ENCODE peak calls at places on chromosomes 16 and 17, in six cellular contexts. E is pancreas, D is AG08395, O is EL, M is globus pallidus, F is B cell. U is an unnamed sample.

GRCh38 chr16:15610369-15610871 is 32.5 kb downstream of the MARF1 start:
- DNase-seq in E (no peak), D (peak), O (peak), M (no peak), F (no peak), U (no peak)

GRCh38 chr17:4310349-4311060 is 46.7 kb upstream of the ANKFY1 start:
- DNase-seq in E (peak), D (no peak), O (no peak), M (peak), F (no peak), U (no peak)

GRCh38 chr16:81198635-81199034 is 39.9 kb upstream of the BCO1 start:
- DNase-seq in E (no peak), D (no peak), O (peak), M (peak), F (no peak), U (peak)

GRCh38 chr17:41710472-41711090 is 1.6 kb upstream of the GAST start:
- DNase-seq in E (no peak), D (peak), O (peak), M (no peak), F (no peak), U (peak)

GRCh38 chr17:40617678-40618240 is 29.9 kb downstream of the SMARCE1 start:
- DNase-seq in E (no peak), D (no peak), O (no peak), M (no peak), F (no peak), U (no peak)

GRCh38 chr17:39653662-39654331 is 11.4 kb upstream of the TCAP start:
- DNase-seq in E (peak), D (peak), O (peak), M (no peak), F (peak), U (peak)

GRCh38 chr17:44132275-44132821 is 8.9 kb upstream of the HDAC5 start:
- DNase-seq in E (no peak), D (no peak), O (peak), M (no peak), F (no peak), U (no peak)

GRCh38 chr16:87924937-87925670 is 11.2 kb downstream of the CA5A start:
- DNase-seq in E (peak), D (no peak), O (no peak), M (no peak), F (no peak), U (no peak)

GRCh38 chr16:71474864-71475263 is 12.8 kb upstream of the ZNF23 start:
- DNase-seq in E (no peak), D (peak), O (peak), M (no peak), F (no peak), U (no peak)

GRCh38 chr17:33207231-33207630 is 85.9 kb downstream of the ASIC2 start:
- DNase-seq in E (no peak), D (no peak), O (no peak), M (no peak), F (no peak), U (no peak)

GRCh38 chr16:28186752-28187151 is 25.0 kb downstream of the XPO6 start:
- DNase-seq in E (no peak), D (no peak), O (peak), M (no peak), F (no peak), U (no peak)

GRCh38 chr16:79061199-79061598 is 539.3 kb downstream of the MAF start:
- DNase-seq in E (no peak), D (no peak), O (no peak), M (no peak), F (no peak), U (no peak)

GRCh38 chr17:38733315-38734234 is 3.4 kb downstream of the CISD3 start:
- DNase-seq in E (peak), D (no peak), O (no peak), M (no peak), F (no peak), U (no peak)

GRCh38 chr17:16931318-16932060 is 40.4 kb downstream of the TNFRSF13B start:
- DNase-seq in E (no peak), D (no peak), O (no peak), M (no peak), F (no peak), U (no peak)

GRCh38 chr17:26782153-26782552 is 511.8 kb upstream of the WSB1 start:
- DNase-seq in E (no peak), D (no peak), O (no peak), M (no peak), F (no peak), U (no peak)

GRCh38 chr16:67277999-67278772 is 1.1 kb upstream of the PLEKHG4 start:
- DNase-seq in E (no peak), D (peak), O (peak), M (no peak), F (no peak), U (no peak)

GRCh38 chr17:18958611-18959010 is 6.6 kb downstream of the SLC5A10 start:
- DNase-seq in E (no peak), D (no peak), O (no peak), M (no peak), F (no peak), U (no peak)

U was measured in hypothalamus.